ENCODE peak calls at places on chromosome 6, in seven cellular contexts. U is heart left ventricle, H is aorta, D is testis, N is body of pancreas, G is psoas muscle, C is mammary epithelial cell. W is an unnamed sample.

GRCh38 chr6:34235605-34236422 is 859 bp upstream of the HMGA1 start:
- DNase-seq in U (peak; percentile 71), H (peak; percentile 88), D (peak; percentile 34), N (peak; percentile 32), G (peak; percentile 70), C (no peak), W (peak; percentile 84)

GRCh38 chr6:18845891-18846290 is 458.7 kb downstream of the RNF144B start:
- DNase-seq in U (no peak), H (no peak), D (no peak), N (no peak), G (no peak), C (peak; percentile 55), W (no peak)

GRCh38 chr6:43509142-43509983 is 783 bp downstream of the LRRC73 start:
- DNase-seq in U (no peak), H (no peak), D (no peak), N (no peak), G (peak; percentile 54), C (no peak), W (peak; percentile 72)

GRCh38 chr6:84027340-84028183 is 6.0 kb upstream of the MRAP2 start:
- DNase-seq in U (no peak), H (peak; percentile 86), D (no peak), N (peak; percentile 64), G (no peak), C (peak; percentile 80), W (peak; percentile 79)

GRCh38 chr6:8065519-8065911 is 1.3 kb upstream of the BLOC1S5 start:
- DNase-seq in U (no peak), H (no peak), D (no peak), N (no peak), G (no peak), C (no peak), W (no peak)

GRCh38 chr6:24840187-24840586 is 41.5 kb upstream of the ARMH2 start:
- DNase-seq in U (no peak), H (no peak), D (no peak), N (no peak), G (no peak), C (no peak), W (no peak)

GRCh38 chr6:158194487-158195280 is 26.5 kb downstream of the GTF2H5 start:
- DNase-seq in U (no peak), H (no peak), D (no peak), N (no peak), G (no peak), C (no peak), W (no peak)

GRCh38 chr6:143698759-143699750 is 21.3 kb downstream of the PHACTR2 start:
- DNase-seq in U (no peak), H (no peak), D (peak; percentile 29), N (no peak), G (no peak), C (no peak), W (no peak)

GRCh38 chr6:159943101-159943632 is 25.7 kb upstream of the IGF2R start:
- DNase-seq in U (no peak), H (no peak), D (peak; percentile 62), N (no peak), G (peak; percentile 73), C (peak; percentile 5), W (peak; percentile 70)

GRCh38 chr6:56540232-56540631 is 102.5 kb downstream of the DST start:
- DNase-seq in U (no peak), H (no peak), D (no peak), N (no peak), G (no peak), C (no peak), W (no peak)

GRCh38 chr6:7273709-7274108 is 39.3 kb downstream of the SSR1 start:
- DNase-seq in U (no peak), H (no peak), D (no peak), N (peak; percentile 30), G (no peak), C (no peak), W (no peak)

GRCh38 chr6:36729169-36729549 is 31.5 kb downstream of the RAB44 start:
- DNase-seq in U (no peak), H (no peak), D (no peak), N (no peak), G (no peak), C (no peak), W (no peak)

GRCh38 chr6:4906942-4907300 is 96.9 kb downstream of the RPP40 start:
- DNase-seq in U (no peak), H (no peak), D (no peak), N (peak; percentile 19), G (peak; percentile 67), C (no peak), W (no peak)

GRCh38 chr6:26162399-26162798 is 75.2 kb downstream of the HFE start:
- DNase-seq in U (no peak), H (no peak), D (no peak), N (no peak), G (no peak), C (no peak), W (no peak)

GRCh38 chr6:116229287-116229913 is 24.5 kb downstream of the TSPYL4 start:
- DNase-seq in U (peak; percentile 84), H (peak; percentile 92), D (peak; percentile 95), N (peak; percentile 58), G (peak; percentile 80), C (no peak), W (peak; percentile 93)

DNA sequence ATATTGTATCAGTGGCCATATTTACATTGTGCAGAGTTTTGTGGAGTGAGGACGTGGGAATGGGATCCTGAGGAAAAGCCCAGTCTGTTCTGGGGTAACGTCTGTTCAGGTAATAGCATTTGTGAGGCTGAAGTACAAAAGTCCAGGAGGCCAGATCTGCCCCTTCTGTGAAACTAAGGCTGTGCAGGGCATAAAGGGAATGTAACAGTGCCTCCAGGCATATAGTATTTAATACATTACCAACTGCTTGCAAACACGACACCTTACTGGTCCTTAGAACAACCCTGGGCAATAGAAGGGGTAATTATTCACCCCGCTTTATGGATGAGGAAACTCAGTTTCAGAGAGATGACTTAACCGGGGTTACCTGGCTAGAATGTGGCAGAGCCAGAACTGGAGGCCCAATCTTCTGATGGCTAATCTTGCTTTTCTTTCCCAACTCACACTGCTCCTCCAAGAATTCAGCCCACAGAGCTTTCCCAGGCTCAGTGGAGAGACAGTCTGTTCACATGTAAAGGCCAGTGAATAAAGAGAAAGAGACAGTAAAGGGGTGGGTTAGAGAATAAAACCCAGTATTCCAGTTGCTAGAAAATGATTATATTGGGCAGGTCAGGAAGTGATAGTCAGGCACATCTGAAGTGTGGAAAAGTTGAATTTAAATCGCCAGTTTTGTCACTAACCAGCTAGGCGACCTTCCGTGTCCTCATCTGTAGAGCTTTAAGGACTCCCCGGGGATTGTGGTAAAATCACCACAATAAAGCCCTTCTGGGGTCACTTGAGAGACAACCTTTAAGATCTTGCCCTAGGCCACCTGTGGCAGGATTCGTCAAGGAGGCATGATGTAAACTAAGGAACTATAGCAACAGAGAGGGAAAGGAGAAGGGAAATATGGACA is 280.7 kb upstream of the CITED2 start:
- DNase-seq in U (no peak), H (no peak), D (no peak), N (no peak), G (no peak), C (no peak), W (no peak)
- H3K4me3 ChIP-seq in U (no peak overlapping the region), H (no peak overlapping the region), D (no peak overlapping the region), N (no peak overlapping the region), G (no peak overlapping the region), C (no peak overlapping the region), W (no peak overlapping the region)

DNA sequence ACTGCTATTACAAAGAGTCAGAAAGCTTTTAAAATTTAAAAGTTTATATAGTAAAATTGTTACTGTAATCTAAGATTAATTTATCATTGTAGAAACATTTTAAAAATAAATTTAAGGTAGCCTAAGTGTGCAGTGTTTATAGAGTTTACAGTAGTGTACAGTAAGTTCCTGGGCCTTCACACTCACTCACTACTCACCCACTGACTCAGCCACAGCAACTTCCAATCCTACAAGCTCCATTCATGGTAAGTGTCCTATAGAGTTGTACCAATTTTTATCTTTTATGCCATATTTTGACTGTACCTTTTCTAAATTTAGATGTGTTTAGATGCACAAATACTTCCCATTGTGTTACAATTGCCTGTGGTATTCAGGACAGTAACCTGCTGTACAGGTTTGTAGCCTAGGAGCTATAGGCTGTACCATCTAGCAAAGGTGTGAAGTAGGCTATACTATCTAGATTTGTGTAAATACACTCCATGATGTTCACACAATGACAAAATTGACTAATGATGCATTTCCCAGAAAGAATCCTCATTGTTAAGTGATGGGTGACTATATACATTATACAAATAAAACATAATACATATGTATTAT is 10.2 kb upstream of the TMEM170B start:
- DNase-seq in U (no peak), H (no peak), D (no peak), N (no peak), G (no peak), C (peak; percentile 9), W (no peak)
- H3K27ac ChIP-seq in U (no peak overlapping the region), H (no peak overlapping the region), D (no peak overlapping the region), N (no peak overlapping the region), G (no peak overlapping the region), C (no peak overlapping the region), W (no peak overlapping the region)

GRCh38 chr6:149750136-149750609 is 632 bp downstream of the PCMT1 start:
- DNase-seq in U (peak; percentile 55), H (peak; percentile 84), D (peak; percentile 81), N (peak; percentile 41), G (peak; percentile 77), C (peak; percentile 75), W (peak; percentile 76)

GRCh38 chr6:149752600-149752999 is 3.1 kb downstream of the PCMT1 start:
- DNase-seq in U (no peak), H (no peak), D (no peak), N (no peak), G (no peak), C (no peak), W (no peak)

GRCh38 chr6:149749594-149750135 is at the start of gene PCMT1:
- DNase-seq in U (peak; percentile 92), H (peak; percentile 97), D (peak; percentile 89), N (peak; percentile 93), G (peak; percentile 96), C (peak; percentile 89), W (peak; percentile 97)

GRCh38 chr6:149754573-149754972 is 5.0 kb downstream of the PCMT1 start:
- DNase-seq in U (no peak), H (no peak), D (peak; percentile 65), N (no peak), G (no peak), C (peak; percentile 67), W (no peak)

GRCh38 chr6:149751239-149751638 is 1.7 kb downstream of the PCMT1 start:
- DNase-seq in U (no peak), H (no peak), D (no peak), N (no peak), G (no peak), C (no peak), W (no peak)
- H3K4me3 ChIP-seq in U (peak overlapping the region; percentile 89), H (no peak overlapping the region), D (peak overlapping the region; percentile 75), N (no peak overlapping the region), G (peak overlapping the region; percentile 86), C (peak overlapping the region; percentile 11), W (no peak overlapping the region)

GRCh38 chr6:30076333-30076732 is 764 bp upstream of the RNF39 start:
- DNase-seq in U (no peak), H (no peak), D (peak; percentile 62), N (no peak), G (no peak), C (peak; percentile 38), W (no peak)

GRCh38 chr6:30074331-30075093 is 1.1 kb downstream of the RNF39 start:
- DNase-seq in U (no peak), H (no peak), D (peak; percentile 58), N (no peak), G (no peak), C (no peak), W (no peak)

GRCh38 chr6:30075987-30076311 is 380 bp upstream of the RNF39 start:
- DNase-seq in U (no peak), H (no peak), D (no peak), N (peak; percentile 74), G (no peak), C (peak; percentile 90), W (no peak)

GRCh38 chr6:30075094-30075986 is at the start of gene RNF39:
- DNase-seq in U (no peak), H (no peak), D (peak; percentile 67), N (peak; percentile 17), G (peak; percentile 39), C (peak; percentile 79), W (no peak)

GRCh38 chr6:30077218-30077617 is 1.6 kb upstream of the RNF39 start:
- DNase-seq in U (no peak), H (no peak), D (no peak), N (no peak), G (no peak), C (no peak), W (no peak)
- H3K27ac ChIP-seq in U (no peak overlapping the region), H (no peak overlapping the region), D (no peak overlapping the region), N (no peak overlapping the region), G (no peak overlapping the region), C (no peak overlapping the region), W (no peak overlapping the region)